ENCODE peak calls at places on chromosomes 2 and 18, in six cellular contexts. X is GM04503; V is A673; N is lower lobe of right lung; Y is MCF 10A; A is activated naive CD8-positive, alpha-beta T cell treated with anti-CD3 and anti-CD28 coated beads, Interleukin-2, amount 50 U/mL, for 24 hours. I is an unnamed sample.

GRCh38 chr18:47470941-47471340 is 219.5 kb upstream of the SKOR2 start:
- DNase-seq in X (no peak), A (no peak), N (no peak), Y (no peak), V (no peak), I (no peak)

GRCh38 chr2:212903413-212903812 is 248.0 kb downstream of the IKZF2 start:
- DNase-seq in V (peak), Y (no peak), N (no peak), A (no peak), X (no peak), I (no peak)

GRCh38 chr2:39913648-39914456 is 134.8 kb upstream of the THUMPD2 start:
- DNase-seq in A (no peak), N (no peak), X (peak), Y (peak), V (peak), I (peak)

GRCh38 chr2:137192366-137193315 is 427.3 kb downstream of the THSD7B start:
- DNase-seq in N (no peak), Y (peak), A (no peak), X (no peak), V (no peak), I (no peak)

GRCh38 chr2:233436691-233437438 is 82.6 kb downstream of the DGKD start:
- DNase-seq in A (no peak), Y (no peak), X (no peak), N (no peak), V (no peak), I (no peak)

GRCh38 chr18:32057624-32058165 is 34.0 kb upstream of the RNF138 start:
- DNase-seq in A (no peak), Y (no peak), N (no peak), X (no peak), V (no peak), I (no peak)

GRCh38 chr2:43223412-43224040 is 2.9 kb downstream of the ZFP36L2 start:
- DNase-seq in N (peak), Y (peak), V (no peak), A (no peak), X (peak), I (no peak)

GRCh38 chr2:150495993-150496627 is 8.6 kb upstream of the RND3 start:
- DNase-seq in V (no peak), N (no peak), A (no peak), Y (peak), X (peak), I (peak)

GRCh38 chr2:241670333-241671110 is 16.1 kb downstream of the DTYMK start:
- DNase-seq in A (no peak), N (no peak), Y (no peak), V (no peak), X (no peak), I (no peak)

GRCh38 chr2:9377461-9378097 is 45.7 kb downstream of the ITGB1BP1 start:
- DNase-seq in V (no peak), Y (no peak), A (no peak), X (no peak), N (no peak), I (no peak)

GRCh38 chr18:11497585-11497984 is 111.8 kb upstream of the SLC35G4 start:
- DNase-seq in V (no peak), X (no peak), A (no peak), N (no peak), Y (peak), I (peak)

GRCh38 chr2:205885492-205886099 is 200.4 kb downstream of the INO80D start:
- DNase-seq in V (peak), N (peak), Y (peak), A (peak), X (peak), I (peak)

GRCh38 chr2:44543773-44544725 is 182.3 kb downstream of the CAMKMT start:
- DNase-seq in X (no peak), V (peak), N (no peak), Y (peak), A (no peak), I (no peak)